ENCODE peak calls at places on chromosomes 5 and 9, in ten cellular contexts. S, I, Q, D, E, R, N, X, Y and U are unnamed samples.

GRCh38 chr9:111040494-111040893 is 2.2 kb upstream of the LPAR1 start:
- DNase-seq in S (no peak), I (no peak), Q (no peak), D (no peak), E (no peak), R (no peak), N (no peak), X (no peak), Y (no peak), U (no peak)

GRCh38 chr5:169561883-169562282 is 21.7 kb upstream of the SPDL1 start:
- DNase-seq in S (no peak), I (no peak), Q (no peak), D (no peak), E (no peak), R (no peak), N (no peak), X (peak), Y (no peak), U (no peak)

GRCh38 chr9:86282979-86283535 is 719 bp upstream of the ISCA1 start:
- DNase-seq in S (no peak), I (peak), Q (peak), D (peak), E (no peak), R (no peak), N (no peak), X (no peak), Y (peak), U (no peak)

GRCh38 chr9:88952086-88952615 is 39.1 kb upstream of the S1PR3 start:
- DNase-seq in S (no peak), I (no peak), Q (no peak), D (peak), E (no peak), R (no peak), N (no peak), X (no peak), Y (no peak), U (no peak)

GRCh38 chr9:131500377-131500776 is 2.3 kb upstream of the POMT1 start:
- DNase-seq in S (no peak), I (no peak), Q (no peak), D (peak), E (no peak), R (no peak), N (no peak), X (no peak), Y (no peak), U (no peak)

GRCh38 chr5:16957305-16958165 is 21.4 kb upstream of the MYO10 start:
- DNase-seq in S (no peak), I (peak), Q (no peak), D (no peak), E (no peak), R (peak), N (no peak), X (no peak), Y (no peak), U (no peak)

GRCh38 chr9:124257865-124258764 is at the start of gene NEK6:
- DNase-seq in S (peak), I (peak), Q (peak), D (peak), E (peak), R (no peak), N (no peak), X (peak), Y (peak), U (peak)

GRCh38 chr5:61123145-61123544 is 39.1 kb downstream of the SMIM15 start:
- DNase-seq in S (no peak), I (no peak), Q (no peak), D (no peak), E (no peak), R (no peak), N (peak), X (no peak), Y (no peak), U (no peak)

GRCh38 chr5:81631124-81631523 is 119.8 kb downstream of the SSBP2 start:
- DNase-seq in S (no peak), I (no peak), Q (no peak), D (no peak), E (no peak), R (no peak), N (no peak), X (no peak), Y (no peak), U (no peak)

GRCh38 chr9:100602302-100602930 is 24.5 kb downstream of the CAVIN4 start:
- DNase-seq in S (peak), I (peak), Q (no peak), D (peak), E (no peak), R (no peak), N (peak), X (peak), Y (peak), U (no peak)

GRCh38 chr5:128081111-128081865 is 2.3 kb upstream of the SLC12A2 start:
- DNase-seq in S (peak), I (no peak), Q (no peak), D (no peak), E (no peak), R (no peak), N (no peak), X (no peak), Y (no peak), U (no peak)

GRCh38 chr5:77302247-77302646 is 91.8 kb downstream of the PDE8B start:
- DNase-seq in S (no peak), I (no peak), Q (no peak), D (no peak), E (no peak), R (no peak), N (no peak), X (no peak), Y (no peak), U (no peak)

GRCh38 chr5:124655943-124656459 is 90.4 kb downstream of the ZNF608 start:
- DNase-seq in S (peak), I (peak), Q (no peak), D (peak), E (no peak), R (no peak), N (peak), X (peak), Y (no peak), U (peak)

GRCh38 chr9:116394070-116394469 is 240.5 kb downstream of the PAPPA start:
- DNase-seq in S (no peak), I (no peak), Q (no peak), D (no peak), E (no peak), R (no peak), N (no peak), X (no peak), Y (no peak), U (no peak)

DNA sequence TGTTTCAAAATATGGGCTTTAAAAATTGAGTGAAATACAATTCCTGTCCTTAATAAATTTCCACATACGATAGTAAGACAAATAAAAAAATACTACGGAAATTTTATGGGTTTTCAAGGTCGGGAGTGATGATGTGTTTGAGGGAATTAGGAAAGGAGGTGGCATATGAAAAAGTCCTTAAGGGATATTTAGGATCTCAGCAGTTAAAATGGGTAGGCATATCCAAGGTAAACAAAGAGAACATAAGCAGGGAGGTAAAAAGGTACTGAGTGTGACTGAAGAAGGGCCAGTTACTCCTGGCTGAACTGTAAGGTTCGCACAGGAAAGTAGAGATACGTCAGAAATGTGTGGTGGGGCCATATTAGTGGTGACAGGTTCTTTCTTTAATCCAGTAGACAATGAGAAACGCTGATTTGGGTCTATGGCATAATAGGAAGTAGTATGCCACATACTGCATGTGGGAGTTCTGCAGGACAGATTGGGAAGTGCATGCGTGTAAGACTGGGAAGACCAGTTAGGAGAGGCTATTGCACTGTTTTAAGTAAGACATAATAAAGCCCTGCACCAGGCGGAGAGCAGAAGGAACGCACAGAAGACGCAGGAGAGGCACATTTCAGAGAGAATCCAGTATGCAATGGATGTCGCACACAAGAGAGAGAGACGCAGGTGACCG is 932 bp upstream of the HMGCR start:
- DNase-seq in S (peak), I (peak), Q (no peak), D (peak), E (peak), R (no peak), N (peak), X (peak), Y (peak), U (no peak)
- TF ChIP-seq POLR2A in S (no peak), I (no peak), Q (no peak), D (no peak), E (no peak), R (no peak), N (no peak), X (no peak), Y (peak), U (no peak)

GRCh38 chr5:178057839-178058238 is 55.5 kb upstream of the N4BP3 start:
- DNase-seq in S (no peak), I (no peak), Q (no peak), D (no peak), E (no peak), R (no peak), N (no peak), X (no peak), Y (no peak), U (no peak)

GRCh38 chr5:178063277-178063676 is 50.1 kb upstream of the N4BP3 start:
- DNase-seq in S (no peak), I (no peak), Q (no peak), D (no peak), E (no peak), R (no peak), N (no peak), X (no peak), Y (no peak), U (no peak)

DNA sequence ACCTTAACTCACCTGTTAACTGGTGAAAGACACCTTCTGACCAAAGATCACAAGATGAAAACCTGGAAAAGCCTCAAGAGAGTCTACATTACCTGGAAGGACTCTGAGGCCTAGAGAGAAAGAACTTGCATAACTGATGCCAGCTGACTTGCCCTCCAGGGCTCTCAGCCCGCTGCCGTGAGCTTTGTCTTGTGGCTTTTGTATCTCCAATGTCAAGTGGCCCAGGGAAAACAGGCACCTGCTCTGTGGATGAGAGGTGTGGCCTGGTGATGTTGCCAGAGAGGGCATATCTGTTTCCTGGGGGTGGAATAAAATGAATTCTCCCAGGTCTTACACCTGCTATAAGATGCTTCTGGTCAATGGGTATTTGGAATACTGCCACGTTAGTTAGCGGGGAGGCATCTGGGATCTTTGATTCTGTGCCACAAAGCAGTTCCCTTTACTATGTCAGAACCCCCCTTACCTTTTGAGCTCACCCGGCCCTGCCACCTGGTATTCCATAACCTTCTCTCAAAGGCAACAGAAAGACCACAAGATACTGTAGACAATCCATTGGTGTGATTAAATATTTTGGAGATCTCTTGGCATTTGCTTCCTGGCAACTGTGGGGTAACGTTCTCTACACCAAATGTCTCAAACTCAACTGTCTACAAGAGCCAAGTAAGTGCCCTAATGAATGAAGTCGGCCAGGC is 54.9 kb upstream of the N4BP3 start:
- DNase-seq in S (no peak), I (no peak), Q (no peak), D (no peak), E (no peak), R (peak), N (no peak), X (peak), Y (no peak), U (no peak)
- TF ChIP-seq POLR2A in S (no peak), I (no peak), Q (no peak), D (no peak), E (no peak), R (no peak), N (no peak), X (no peak), Y (no peak), U (no peak)

GRCh38 chr9:68584110-68585033 is 43.7 kb upstream of the TMEM252 start:
- DNase-seq in S (peak), I (peak), Q (peak), D (peak), E (peak), R (peak), N (peak), X (peak), Y (peak), U (peak)
- TF ChIP-seq POLR2A in S (no peak), I (no peak), Q (no peak), D (no peak), E (no peak), R (no peak), N (no peak), X (no peak), Y (no peak), U (no peak)

GRCh38 chr5:79619849-79620248 is 7.6 kb downstream of the TENT2 start:
- DNase-seq in S (no peak), I (no peak), Q (no peak), D (no peak), E (no peak), R (no peak), N (no peak), X (no peak), Y (no peak), U (no peak)
- TF ChIP-seq POLR2A in S (no peak), I (no peak), Q (no peak), D (no peak), E (no peak), R (no peak), N (no peak), X (no peak), Y (no peak), U (no peak)

GRCh38 chr9:129823934-129824601 is at the start of gene TOR1A:
- DNase-seq in S (peak), I (peak), Q (peak), D (peak), E (peak), R (peak), N (peak), X (peak), Y (peak), U (peak)
- TF ChIP-seq POLR2A in S (peak), I (peak), Q (no peak), D (peak), E (peak), R (no peak), N (peak), X (peak), Y (peak), U (no peak)

GRCh38 chr9:121288874-121289553 is 21.1 kb downstream of the GSN start:
- DNase-seq in S (no peak), I (peak), Q (peak), D (no peak), E (peak), R (no peak), N (peak), X (peak), Y (peak), U (peak)
- TF ChIP-seq POLR2A in S (no peak), I (no peak), Q (no peak), D (no peak), E (no peak), R (no peak), N (peak), X (peak), Y (peak), U (no peak)

GRCh38 chr9:4793412-4794005 is 765 bp downstream of the RCL1 start:
- DNase-seq in S (no peak), I (peak), Q (no peak), D (no peak), E (no peak), R (no peak), N (no peak), X (no peak), Y (no peak), U (no peak)

GRCh38 chr9:4796530-4796929 is 3.8 kb downstream of the RCL1 start:
- DNase-seq in S (no peak), I (no peak), Q (no peak), D (no peak), E (no peak), R (no peak), N (no peak), X (no peak), Y (no peak), U (no peak)

GRCh38 chr9:4792054-4792571 is 631 bp upstream of the RCL1 start:
- DNase-seq in S (no peak), I (no peak), Q (no peak), D (no peak), E (no peak), R (no peak), N (no peak), X (no peak), Y (no peak), U (no peak)

GRCh38 chr9:4788703-4789102 is 4.0 kb upstream of the RCL1 start:
- DNase-seq in S (no peak), I (no peak), Q (no peak), D (no peak), E (no peak), R (no peak), N (no peak), X (no peak), Y (no peak), U (no peak)

DNA sequence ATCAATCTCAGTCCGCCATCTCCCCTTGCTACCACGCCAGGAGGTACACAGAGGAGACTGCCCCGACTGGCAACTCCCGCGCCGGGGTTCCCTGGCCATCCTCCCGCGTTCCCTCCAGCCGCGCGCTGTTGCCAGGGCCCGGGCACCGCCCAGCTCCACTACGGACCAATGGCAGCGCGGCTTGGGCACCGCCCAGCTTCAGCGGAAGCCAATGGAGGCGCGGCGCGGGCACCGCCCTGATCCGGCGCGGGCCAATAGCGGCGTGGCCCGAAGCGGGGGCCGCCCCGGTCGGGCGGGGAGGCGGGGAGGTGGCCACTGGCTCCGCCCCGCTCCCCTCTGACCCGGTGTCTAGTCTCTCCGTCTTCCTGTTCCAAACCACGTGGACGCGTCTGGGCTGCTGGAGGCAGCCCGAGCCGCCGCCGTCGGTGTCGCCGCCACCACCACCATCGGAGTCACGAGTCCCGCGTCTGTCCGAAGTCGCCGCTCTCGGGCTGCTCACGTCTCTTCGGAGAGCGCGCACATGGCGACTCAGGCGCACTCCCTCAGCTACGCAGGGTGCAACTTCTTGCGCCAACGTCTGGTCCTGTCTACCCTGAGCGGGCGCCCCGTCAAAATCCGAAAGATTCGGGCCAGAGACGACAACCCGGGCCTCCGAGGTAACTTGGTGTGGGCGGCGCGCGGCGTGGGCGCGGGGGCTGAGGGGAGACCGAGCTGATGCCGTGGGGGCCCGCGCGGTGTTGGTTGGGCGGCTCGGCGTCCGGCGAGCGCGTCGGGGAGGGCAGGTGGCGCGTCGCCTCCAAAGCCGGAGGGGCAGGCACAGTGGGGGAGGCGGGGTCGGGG is at the start of gene RCL1:
- DNase-seq in S (peak), I (peak), Q (peak), D (peak), E (peak), R (peak), N (peak), X (peak), Y (peak), U (peak)
- TF ChIP-seq POLR2A in S (peak), I (peak), Q (no peak), D (peak), E (peak), R (no peak), N (peak), X (peak), Y (peak), U (no peak)